ENCODE peak calls at places on chromosomes 6 and 20, in ten cellular contexts. M is endothelial cell, B is T follicular helper cell, Y is globus pallidus, Z is GM03348, A is amniotic stem cell, U is SW480, F is EH, V is H1, O is iris pigment epithelial cell. G is an unnamed sample.

GRCh38 chr20:19743650-19744015 is 14.4 kb upstream of the RIN2 start:
- DNase-seq in B (no peak), O (no peak), A (no peak), V (no peak), Y (no peak), Z (no peak), F (no peak), M (peak; percentile 13), U (no peak), G (no peak)

GRCh38 chr6:159609813-159610212 is 83.2 kb downstream of the SOD2 start:
- DNase-seq in Y (no peak), M (no peak), V (no peak), A (no peak), F (peak; percentile 40), U (no peak), Z (peak; percentile 71), O (no peak), B (no peak), G (no peak)

GRCh38 chr20:32991386-32991785 is 12.8 kb downstream of the SUN5 start:
- DNase-seq in O (no peak), F (no peak), M (no peak), U (no peak), V (no peak), Y (no peak), B (no peak), Z (no peak), A (no peak), G (no peak)

GRCh38 chr6:112225691-112226090 is 28.7 kb downstream of the LAMA4 start:
- DNase-seq in Y (no peak), A (no peak), B (no peak), M (no peak), V (no peak), F (peak; percentile 56), Z (no peak), U (no peak), O (peak; percentile 57), G (no peak)

GRCh38 chr6:136783495-136784270 is 8.6 kb downstream of the MAP3K5 start:
- DNase-seq in Z (no peak), F (no peak), U (no peak), M (no peak), A (no peak), V (no peak), Y (peak; percentile 55), B (no peak), O (no peak), G (no peak)

GRCh38 chr6:108446629-108447150 is 114.0 kb upstream of the FOXO3 start:
- DNase-seq in B (no peak), Z (peak; percentile 34), Y (no peak), V (no peak), O (no peak), F (peak; percentile 10), U (no peak), A (no peak), M (no peak), G (no peak)

GRCh38 chr6:132017921-132018320 is 66.7 kb upstream of the CCN2 start:
- DNase-seq in U (no peak), Z (no peak), V (no peak), M (no peak), Y (no peak), A (no peak), B (no peak), O (no peak), F (no peak), G (no peak)

GRCh38 chr6:42084889-42085288 is 34.6 kb downstream of the TAF8 start:
- DNase-seq in B (no peak), Y (no peak), V (no peak), O (no peak), U (peak; percentile 15), Z (no peak), F (no peak), M (no peak), A (no peak), G (no peak)

GRCh38 chr6:71082033-71082620 is 125.3 kb upstream of the B3GAT2 start:
- DNase-seq in V (no peak), M (no peak), Y (no peak), F (peak; percentile 26), U (no peak), O (peak; percentile 14), A (no peak), B (no peak), Z (peak; percentile 9), G (no peak)

GRCh38 chr20:13749811-13750210 is 34.9 kb downstream of the ESF1 start:
- DNase-seq in F (no peak), O (no peak), A (no peak), B (no peak), V (no peak), Z (no peak), U (no peak), Y (no peak), M (no peak), G (no peak)

GRCh38 chr6:17905611-17906592 is 81.5 kb downstream of the KIF13A start:
- DNase-seq in V (no peak), A (peak; percentile 63), F (peak; percentile 88), M (no peak), O (peak; percentile 83), B (no peak), Y (no peak), Z (peak; percentile 63), U (no peak), G (no peak)

GRCh38 chr6:118871331-118871730 is 22.6 kb upstream of the ASF1A start:
- DNase-seq in A (no peak), F (no peak), B (no peak), Y (no peak), U (no peak), V (no peak), M (no peak), Z (no peak), O (no peak), G (no peak)

GRCh38 chr6:90179190-90180169 is 117.2 kb downstream of the BACH2 start:
- DNase-seq in A (no peak), U (no peak), M (no peak), Y (no peak), V (no peak), B (no peak), Z (peak; percentile 8), O (no peak), F (peak; percentile 15), G (no peak)

GRCh38 chr6:52595000-52595795 is 18.3 kb upstream of the TRAM2 start:
- DNase-seq in A (peak; percentile 81), U (peak; percentile 24), M (no peak), O (peak; percentile 95), Y (no peak), F (peak; percentile 94), V (no peak), Z (peak; percentile 81), B (no peak), G (peak; percentile 55)

GRCh38 chr6:86937219-86938079 is at the start of gene HTR1E:
- DNase-seq in U (peak; percentile 22), M (peak; percentile 78), Z (peak; percentile 52), B (no peak), F (peak; percentile 2), O (peak; percentile 42), Y (peak; percentile 9), A (no peak), V (no peak), G (peak; percentile 85)

GRCh38 chr6:11750682-11751081 is 27.9 kb downstream of the ADTRP start:
- DNase-seq in B (no peak), M (no peak), A (no peak), O (no peak), Y (no peak), V (no peak), Z (no peak), U (no peak), F (no peak), G (no peak)